ENCODE peak calls at places on chromosomes 16 and 17, in ten cellular contexts. H is fibroblast of lung; Z is PC-9; N is H1; B is endodermal cell; W is neuronal stem cell; Q is naive thymus-derived CD4-positive, alpha-beta T cell; E is GM23338; A is adrenal gland; J is lower lobe of right lung. F is an unnamed sample. For H3K4me1 and H3K27me3, the result is how much of the 10 kb centered on the place peaks cover.

GRCh38 chr17:7589204-7589868 is 558 bp downstream of the SOX15 start:
- DNase-seq in Z (peak), N (no peak), W (peak), H (peak), E (peak), B (peak), J (peak), Q (peak), A (peak), F (no peak)

GRCh38 chr16:73956592-73957495 is 339.8 kb upstream of the PSMD7 start:
- DNase-seq in Q (no peak), E (peak), N (no peak), J (no peak), W (peak), Z (peak), B (peak), H (peak), A (peak), F (peak)

GRCh38 chr17:5809580-5810188 is 225.4 kb upstream of the NLRP1 start:
- DNase-seq in W (no peak), J (no peak), E (peak), H (no peak), N (no peak), Z (no peak), A (no peak), Q (no peak), B (no peak), F (no peak)

GRCh38 chr17:53234138-53234537 is 588.6 kb upstream of the KIF2B start:
- DNase-seq in J (no peak), N (no peak), W (no peak), Z (no peak), B (no peak), E (no peak), A (no peak), Q (no peak), H (no peak), F (no peak)

GRCh38 chr17:43595466-43595865 is 49.3 kb upstream of the ETV4 start:
- DNase-seq in B (no peak), N (no peak), J (no peak), A (no peak), Z (peak), W (no peak), H (no peak), E (no peak), Q (no peak), F (no peak)

GRCh38 chr16:50395763-50396710 is 27.2 kb upstream of the BRD7 start:
- DNase-seq in W (no peak), B (no peak), Z (peak), Q (no peak), H (no peak), N (no peak), J (no peak), E (no peak), A (no peak), F (no peak)

GRCh38 chr17:19540706-19541370 is 7.2 kb downstream of the SLC47A1 start:
- DNase-seq in Z (no peak), N (no peak), H (no peak), B (peak), E (no peak), J (no peak), Q (no peak), W (no peak), A (no peak), F (no peak)

GRCh38 chr17:78900816-78901215 is 2.2 kb downstream of the CEP295NL start:
- DNase-seq in N (no peak), E (no peak), Q (no peak), A (no peak), J (no peak), W (no peak), B (no peak), Z (no peak), H (no peak), F (no peak)

GRCh38 chr16:14505846-14506245 is 124.2 kb downstream of the PARN start:
- DNase-seq in W (no peak), H (peak), Q (no peak), Z (no peak), N (no peak), B (no peak), E (no peak), A (peak), J (no peak), F (no peak)

GRCh38 chr17:83190601-83191387 is 111.4 kb downstream of the METRNL start:
- DNase-seq in J (peak), E (no peak), Q (peak), B (no peak), A (no peak), H (no peak), N (no peak), Z (no peak), W (no peak), F (no peak)

GRCh38 chr17:45231481-45232116 is 9.9 kb downstream of the FMNL1 start:
- DNase-seq in H (no peak), J (no peak), E (peak), W (no peak), Q (no peak), A (peak), B (peak), N (no peak), Z (no peak), F (no peak)

GRCh38 chr17:52606098-52606497 is 447.6 kb upstream of the CA10 start:
- DNase-seq in Z (no peak), W (no peak), N (no peak), H (peak), A (no peak), B (no peak), Q (no peak), E (no peak), J (no peak), F (no peak)

GRCh38 chr17:55584861-55585260 is 73.6 kb upstream of the SMIM36 start:
- DNase-seq in E (no peak), B (no peak), Q (no peak), A (no peak), J (no peak), Z (no peak), H (no peak), N (no peak), W (no peak), F (no peak)

GRCh38 chr17:72185571-72185970 is 64.8 kb downstream of the SOX9 start:
- DNase-seq in Q (no peak), E (no peak), W (no peak), N (no peak), Z (no peak), J (no peak), A (no peak), H (peak), B (no peak), F (no peak)

GRCh38 chr17:41579484-41580243 is 7.0 kb downstream of the KRT14 start:
- DNase-seq in H (peak), J (peak), W (peak), E (peak), A (peak), Z (peak), B (peak), Q (peak), N (peak), F (peak)

GRCh38 chr16:85175724-85176233 is 63.5 kb upstream of the CIBAR2 start:
- DNase-seq in E (no peak), A (no peak), Q (no peak), W (no peak), Z (no peak), B (no peak), N (no peak), J (no peak), H (no peak), F (no peak)
- H3K4me1 ChIP-seq in E (under half), A (under half), Q (under half), W (under half), Z (under half), B (under half), N (under half), J (half or more), H (under half), F (under half)

GRCh38 chr17:35766489-35766877 is 5.8 kb downstream of the C17orf50 start:
- DNase-seq in Q (no peak), N (no peak), E (no peak), J (no peak), H (no peak), W (no peak), Z (no peak), A (no peak), B (no peak), F (no peak)

GRCh38 chr17:35766903-35767510 is 6.3 kb downstream of the C17orf50 start:
- DNase-seq in N (no peak), W (no peak), B (peak), Z (peak), J (no peak), E (no peak), A (peak), Q (no peak), H (no peak), F (no peak)

GRCh38 chr17:35765731-35766488 is 5.2 kb downstream of the C17orf50 start:
- DNase-seq in J (no peak), W (no peak), A (no peak), B (no peak), Q (no peak), N (no peak), Z (no peak), E (no peak), H (no peak), F (no peak)

GRCh38 chr17:35769895-35770486 is 9.3 kb downstream of the C17orf50 start:
- DNase-seq in A (no peak), W (no peak), J (no peak), Q (no peak), E (no peak), H (no peak), N (no peak), Z (no peak), B (no peak), F (no peak)

GRCh38 chr17:35768796-35769195 is 8.1 kb downstream of the C17orf50 start:
- DNase-seq in N (no peak), Q (no peak), W (no peak), A (no peak), Z (no peak), E (no peak), B (no peak), H (no peak), J (no peak), F (no peak)
- H3K4me3 ChIP-seq in N (no peak), Q (no peak), W (no peak), A (no peak), Z (no peak), E (no peak), B (no peak), H (no peak), J (no peak), F (no peak)

GRCh38 chr16:88941933-88942909 is 34.8 kb downstream of the CBFA2T3 start:
- DNase-seq in Z (peak), Q (peak), B (peak), N (no peak), E (peak), W (peak), A (no peak), J (peak), H (no peak), F (peak)

GRCh38 chr16:88943741-88944140 is 33.3 kb downstream of the CBFA2T3 start:
- DNase-seq in H (no peak), B (no peak), J (no peak), N (no peak), Z (no peak), Q (no peak), W (no peak), A (no peak), E (no peak), F (no peak)

GRCh38 chr16:88948781-88949490 is 28.1 kb downstream of the CBFA2T3 start:
- DNase-seq in Q (no peak), W (no peak), N (no peak), H (no peak), A (no peak), B (no peak), Z (no peak), J (no peak), E (no peak), F (no peak)

GRCh38 chr16:88943131-88943664 is 33.8 kb downstream of the CBFA2T3 start:
- DNase-seq in A (no peak), H (no peak), Q (no peak), J (no peak), W (no peak), N (no peak), E (no peak), B (no peak), Z (no peak), F (no peak)

DNA sequence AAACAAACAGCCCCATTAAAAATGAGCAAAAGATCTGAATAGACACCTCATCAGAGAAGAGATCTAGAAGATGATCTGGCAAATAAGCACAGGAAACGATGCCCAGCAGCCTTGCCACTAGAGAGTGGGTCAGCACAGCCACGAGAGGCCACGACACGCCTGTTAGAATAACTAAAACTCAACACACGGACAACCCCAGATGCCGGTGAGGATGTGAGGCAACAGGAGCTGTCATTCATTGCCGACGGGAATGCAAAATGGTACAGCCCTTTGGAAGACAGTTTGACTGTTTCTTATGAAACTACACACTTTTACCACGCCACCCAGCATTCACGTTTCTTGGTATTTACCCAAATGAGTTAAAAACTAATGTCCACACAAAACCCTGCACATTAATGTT is 31.5 kb downstream of the CBFA2T3 start:
- DNase-seq in B (no peak), N (no peak), Q (no peak), W (no peak), Z (no peak), A (no peak), E (no peak), J (no peak), H (no peak), F (no peak)
- H3K27me3 ChIP-seq in B (under half), N (under half), Q (under half), W (under half), Z (under half), A (under half), E (under half), J (under half), H (under half), F (under half)

DNA sequence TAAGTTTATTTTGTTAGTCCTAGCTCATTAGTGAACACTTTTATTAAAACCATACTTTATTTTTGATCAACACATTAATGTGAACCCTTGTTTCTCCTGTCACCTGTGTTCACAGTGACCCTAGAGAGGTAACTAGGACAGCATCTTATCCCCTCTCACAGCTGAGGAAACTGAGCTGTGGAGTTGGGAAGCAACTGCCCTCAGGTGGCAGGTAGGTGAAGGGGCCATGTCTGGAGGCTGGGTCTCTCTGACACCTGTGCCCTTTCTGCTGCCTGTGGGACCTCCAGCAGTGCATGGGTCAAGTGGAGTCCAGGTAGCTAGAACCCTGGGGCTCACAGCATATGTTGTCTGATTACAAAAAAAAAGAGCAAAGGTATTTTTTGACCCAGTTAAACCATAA is 22.9 kb upstream of the SLC12A3 start:
- DNase-seq in E (no peak), A (no peak), H (no peak), Q (no peak), W (no peak), N (no peak), Z (no peak), J (no peak), B (no peak), F (no peak)
- H3K4me1 ChIP-seq in E (under half), A (under half), H (under half), Q (under half), W (under half), N (under half), Z (under half), J (under half), B (under half), F (under half)

GRCh38 chr17:68580236-68580903 is 20.8 kb downstream of the FAM20A start:
- DNase-seq in B (peak), H (peak), N (no peak), Z (no peak), W (no peak), A (peak), E (no peak), Q (no peak), J (peak), F (no peak)
- H3K4me3 ChIP-seq in B (no peak), H (no peak), N (no peak), Z (no peak), W (no peak), A (no peak), E (no peak), Q (no peak), J (no peak), F (no peak)

GRCh38 chr17:50058296-50058945 is 2.5 kb downstream of the ITGA3 start:
- DNase-seq in W (no peak), A (no peak), N (no peak), H (no peak), B (peak), E (no peak), J (no peak), Q (no peak), Z (no peak), F (no peak)

GRCh38 chr17:50059256-50059655 is 3.3 kb downstream of the ITGA3 start:
- DNase-seq in B (peak), N (no peak), H (no peak), Z (peak), W (no peak), A (no peak), E (no peak), J (no peak), Q (no peak), F (no peak)

GRCh38 chr17:50060951-50061712 is 5.2 kb downstream of the ITGA3 start:
- DNase-seq in A (peak), H (peak), W (no peak), Z (peak), N (no peak), J (peak), E (no peak), Q (no peak), B (peak), F (no peak)

GRCh38 chr17:50057521-50057991 is 1.6 kb downstream of the ITGA3 start:
- DNase-seq in W (no peak), E (no peak), H (no peak), Q (no peak), J (no peak), B (peak), Z (peak), A (no peak), N (no peak), F (no peak)

DNA sequence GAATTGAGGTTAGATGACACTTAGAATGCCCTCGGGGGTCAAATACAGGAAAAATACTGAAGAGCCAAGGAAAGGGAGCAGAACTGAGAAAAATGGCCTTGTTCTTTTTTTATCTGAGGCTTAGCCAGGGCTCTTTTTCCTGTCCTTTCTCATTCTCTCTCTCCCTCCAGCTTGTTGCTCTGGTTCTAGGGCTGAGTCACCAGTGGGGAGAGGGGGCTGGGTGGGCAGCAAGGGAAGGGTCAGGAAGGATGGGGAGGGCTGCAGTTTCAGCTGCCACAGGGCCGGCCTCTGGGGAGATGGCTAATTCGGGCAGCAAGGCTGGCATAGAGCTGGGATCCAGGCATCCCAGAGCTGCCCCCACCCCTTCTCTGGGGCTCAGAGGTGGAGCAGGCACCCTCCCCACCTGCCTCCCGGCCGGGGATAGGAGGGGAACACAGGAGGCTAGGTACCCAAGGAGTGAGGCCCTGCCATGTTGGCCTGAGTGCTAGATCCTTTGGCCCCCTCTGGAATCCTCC is 3.9 kb downstream of the ITGA3 start:
- DNase-seq in E (no peak), W (no peak), N (no peak), H (peak), J (no peak), B (peak), A (peak), Q (no peak), Z (peak), F (no peak)
- H3K27me3 ChIP-seq in E (under half), W (under half), N (under half), H (under half), J (under half), B (under half), A (under half), Q (under half), Z (under half), F (under half)

DNA sequence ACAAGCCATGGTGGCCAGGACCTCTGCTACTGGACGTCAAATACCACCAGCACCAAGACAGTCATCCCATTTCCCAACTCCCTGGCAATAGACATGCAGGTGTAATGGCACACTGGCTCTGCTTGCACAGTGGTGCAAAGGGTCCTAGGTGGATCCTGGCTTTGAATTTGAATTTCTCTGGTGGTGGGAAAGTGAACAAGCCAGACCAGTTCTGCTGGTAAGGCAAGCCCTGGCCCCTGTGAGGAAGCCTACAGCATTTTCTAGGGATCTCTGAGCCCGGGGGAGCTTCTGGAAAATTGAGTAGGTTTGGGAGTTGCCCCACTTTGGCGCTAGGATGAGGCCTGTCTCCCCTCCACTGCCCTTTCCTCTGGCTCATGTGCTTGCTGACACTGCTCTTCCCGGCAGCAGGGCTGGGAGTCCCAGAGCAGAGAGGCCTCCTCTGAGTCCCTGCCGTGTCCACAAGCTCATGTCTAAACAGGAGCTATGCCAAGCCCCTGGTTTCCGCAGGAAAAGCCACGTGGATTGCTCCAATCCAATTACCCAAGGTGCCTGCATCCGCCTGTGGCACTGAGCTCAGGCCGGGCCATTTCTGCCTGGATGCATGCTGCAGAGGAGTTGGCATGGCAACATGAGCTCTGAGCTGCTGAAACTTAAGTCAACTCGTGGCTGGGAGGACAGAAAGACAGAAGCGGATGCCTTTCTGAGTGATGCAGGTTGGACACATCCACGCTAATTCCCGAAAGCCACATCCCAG is 67.0 kb downstream of the PRMT7 start:
- DNase-seq in B (no peak), N (no peak), W (no peak), A (no peak), Z (peak), H (peak), Q (no peak), E (no peak), J (peak), F (no peak)
- H3K4me1 ChIP-seq in B (under half), N (under half), W (under half), A (under half), Z (under half), H (under half), Q (under half), E (under half), J (under half), F (under half)

F was measured in HAP-1.